ENCODE peak calls at places on chromosome 2, in four cellular contexts. One of them, this sample, is unnamed. For H3K27me3, the result is how much of the 10 kb centered on the place peaks cover.

GRCh38 chr2:135963841-135964240 is 21.6 kb downstream of the DARS1 start:
- DNase-seq in neural progenitor cell: no peak
- DNase-seq in CD4-positive, alpha-beta T cell: no peak
- DNase-seq in adrenal gland: no peak
- DNase-seq in this sample: no peak

GRCh38 chr2:177604291-177605065 is 211.9 kb downstream of the AGPS start:
- DNase-seq in neural progenitor cell: peak
- DNase-seq in CD4-positive, alpha-beta T cell: no peak
- DNase-seq in adrenal gland: peak
- DNase-seq in this sample: no peak

GRCh38 chr2:235070063-235070706 is 118.4 kb downstream of the SH3BP4 start:
- DNase-seq in CD4-positive, alpha-beta T cell: no peak
- DNase-seq in adrenal gland: no peak
- DNase-seq in neural progenitor cell: peak
- DNase-seq in this sample: no peak

GRCh38 chr2:151833984-151834383 is 5.8 kb upstream of the ARL5A start:
- DNase-seq in CD4-positive, alpha-beta T cell: no peak
- DNase-seq in adrenal gland: no peak
- DNase-seq in neural progenitor cell: no peak
- DNase-seq in this sample: no peak

GRCh38 chr2:121335294-121336290 is 50.6 kb upstream of the TFCP2L1 start:
- DNase-seq in adrenal gland: no peak
- DNase-seq in neural progenitor cell: no peak
- DNase-seq in CD4-positive, alpha-beta T cell: no peak
- DNase-seq in this sample: no peak

GRCh38 chr2:207744451-207744850 is 25.3 kb downstream of the FZD5 start:
- DNase-seq in neural progenitor cell: no peak
- DNase-seq in adrenal gland: no peak
- DNase-seq in CD4-positive, alpha-beta T cell: no peak
- DNase-seq in this sample: no peak

GRCh38 chr2:173427887-173428683 is 73.4 kb downstream of the CDCA7 start:
- DNase-seq in adrenal gland: no peak
- DNase-seq in CD4-positive, alpha-beta T cell: no peak
- DNase-seq in neural progenitor cell: no peak
- DNase-seq in this sample: peak

GRCh38 chr2:11630855-11631254 is 39.1 kb downstream of the NTSR2 start:
- DNase-seq in CD4-positive, alpha-beta T cell: no peak
- DNase-seq in neural progenitor cell: no peak
- DNase-seq in adrenal gland: no peak
- DNase-seq in this sample: peak

GRCh38 chr2:77862120-77862519 is 339.9 kb upstream of the LRRTM4 start:
- DNase-seq in CD4-positive, alpha-beta T cell: no peak
- DNase-seq in neural progenitor cell: no peak
- DNase-seq in adrenal gland: no peak
- DNase-seq in this sample: no peak

GRCh38 chr2:80461505-80462197 is 157.1 kb upstream of the LRRTM1 start:
- DNase-seq in adrenal gland: no peak
- DNase-seq in CD4-positive, alpha-beta T cell: no peak
- DNase-seq in neural progenitor cell: peak
- DNase-seq in this sample: no peak

GRCh38 chr2:237643582-237643981 is 16.2 kb downstream of the LRRFIP1 start:
- DNase-seq in neural progenitor cell: no peak
- DNase-seq in adrenal gland: no peak
- DNase-seq in CD4-positive, alpha-beta T cell: no peak
- DNase-seq in this sample: no peak

GRCh38 chr2:158457826-158458616 is 1.3 kb downstream of the PKP4 start:
- DNase-seq in neural progenitor cell: peak
- DNase-seq in adrenal gland: peak
- DNase-seq in CD4-positive, alpha-beta T cell: peak
- DNase-seq in this sample: no peak

GRCh38 chr2:190891370-190891769 is 10.7 kb downstream of the GLS start:
- DNase-seq in adrenal gland: no peak
- DNase-seq in neural progenitor cell: no peak
- DNase-seq in CD4-positive, alpha-beta T cell: no peak
- DNase-seq in this sample: no peak

GRCh38 chr2:220191031-220191430 is 563.6 kb downstream of the SLC4A3 start:
- DNase-seq in CD4-positive, alpha-beta T cell: no peak
- DNase-seq in adrenal gland: no peak
- DNase-seq in neural progenitor cell: no peak
- DNase-seq in this sample: no peak

GRCh38 chr2:10267551-10268465 is 34.9 kb upstream of the HPCAL1 start:
- DNase-seq in CD4-positive, alpha-beta T cell: no peak
- DNase-seq in neural progenitor cell: peak
- DNase-seq in adrenal gland: no peak
- DNase-seq in this sample: peak

GRCh38 chr2:237967463-237967871 is 653 bp downstream of the UBE2F start:
- DNase-seq in CD4-positive, alpha-beta T cell: no peak
- DNase-seq in adrenal gland: peak
- DNase-seq in neural progenitor cell: peak
- DNase-seq in this sample: peak

GRCh38 chr2:65545818-65546217 is 113.4 kb upstream of the SPRED2 start:
- DNase-seq in CD4-positive, alpha-beta T cell: no peak
- DNase-seq in adrenal gland: no peak
- DNase-seq in neural progenitor cell: no peak
- DNase-seq in this sample: no peak

GRCh38 chr2:232339121-232340081 is 39.1 kb upstream of the ALPP start:
- DNase-seq in adrenal gland: no peak
- DNase-seq in CD4-positive, alpha-beta T cell: no peak
- DNase-seq in neural progenitor cell: no peak
- DNase-seq in this sample: peak

GRCh38 chr2:51013060-51013746 is 18.7 kb downstream of the NRXN1 start:
- DNase-seq in CD4-positive, alpha-beta T cell: no peak
- DNase-seq in neural progenitor cell: peak
- DNase-seq in adrenal gland: no peak
- DNase-seq in this sample: peak

GRCh38 chr2:117232305-117232704 is 582.2 kb upstream of the DDX18 start:
- DNase-seq in neural progenitor cell: no peak
- DNase-seq in adrenal gland: no peak
- DNase-seq in CD4-positive, alpha-beta T cell: no peak
- DNase-seq in this sample: no peak

GRCh38 chr2:227376911-227377396 is 2.2 kb downstream of the TM4SF20 start:
- DNase-seq in neural progenitor cell: no peak
- DNase-seq in adrenal gland: peak
- DNase-seq in CD4-positive, alpha-beta T cell: no peak
- DNase-seq in this sample: no peak

GRCh38 chr2:134460583-134460998 is 206.7 kb downstream of the MGAT5 start:
- DNase-seq in CD4-positive, alpha-beta T cell: no peak
- DNase-seq in neural progenitor cell: peak
- DNase-seq in adrenal gland: peak
- DNase-seq in this sample: no peak

GRCh38 chr2:230868947-230869690 is 4.4 kb downstream of the ITM2C start:
- DNase-seq in neural progenitor cell: peak
- DNase-seq in adrenal gland: no peak
- DNase-seq in CD4-positive, alpha-beta T cell: no peak
- DNase-seq in this sample: no peak

GRCh38 chr2:9800639-9800974 is 42.7 kb upstream of the TAF1B start:
- DNase-seq in adrenal gland: no peak
- DNase-seq in neural progenitor cell: no peak
- DNase-seq in CD4-positive, alpha-beta T cell: no peak
- DNase-seq in this sample: peak

GRCh38 chr2:238874330-238875050 is 26.6 kb downstream of the TWIST2 start:
- DNase-seq in adrenal gland: no peak
- DNase-seq in neural progenitor cell: no peak
- DNase-seq in CD4-positive, alpha-beta T cell: no peak
- DNase-seq in this sample: no peak

GRCh38 chr2:195458936-195459335 is 198.1 kb upstream of the SLC39A10 start:
- DNase-seq in adrenal gland: no peak
- DNase-seq in CD4-positive, alpha-beta T cell: no peak
- DNase-seq in neural progenitor cell: no peak
- DNase-seq in this sample: no peak

GRCh38 chr2:39510087-39510486 is 73.0 kb upstream of the MAP4K3 start:
- DNase-seq in adrenal gland: no peak
- DNase-seq in neural progenitor cell: no peak
- DNase-seq in CD4-positive, alpha-beta T cell: no peak
- DNase-seq in this sample: no peak

GRCh38 chr2:101307950-101308431 is 510 bp downstream of the RNF149 start:
- DNase-seq in CD4-positive, alpha-beta T cell: peak
- DNase-seq in adrenal gland: peak
- DNase-seq in neural progenitor cell: peak
- DNase-seq in this sample: peak

GRCh38 chr2:90069290-90069894 is 1377.9 kb downstream of the RPIA start:
- DNase-seq in CD4-positive, alpha-beta T cell: no peak
- DNase-seq in neural progenitor cell: no peak
- DNase-seq in adrenal gland: peak
- DNase-seq in this sample: no peak

GRCh38 chr2:128441341-128442052 is 122.8 kb upstream of the HS6ST1 start:
- DNase-seq in neural progenitor cell: no peak
- DNase-seq in adrenal gland: no peak
- DNase-seq in CD4-positive, alpha-beta T cell: no peak
- DNase-seq in this sample: no peak

GRCh38 chr2:239625913-239626734 is 225.3 kb upstream of the HDAC4 start:
- DNase-seq in neural progenitor cell: no peak
- DNase-seq in CD4-positive, alpha-beta T cell: no peak
- DNase-seq in adrenal gland: no peak
- DNase-seq in this sample: no peak

GRCh38 chr2:196316050-196316430 is 144.7 kb upstream of the STK17B start:
- DNase-seq in neural progenitor cell: no peak
- DNase-seq in CD4-positive, alpha-beta T cell: no peak
- DNase-seq in adrenal gland: no peak
- DNase-seq in this sample: no peak

GRCh38 chr2:10007921-10008808 is 35.2 kb upstream of the KLF11 start:
- DNase-seq in neural progenitor cell: no peak
- DNase-seq in CD4-positive, alpha-beta T cell: no peak
- DNase-seq in adrenal gland: no peak
- DNase-seq in this sample: peak

GRCh38 chr2:101311390-101312019 is 3.0 kb upstream of the RNF149 start:
- DNase-seq in CD4-positive, alpha-beta T cell: no peak
- DNase-seq in neural progenitor cell: no peak
- DNase-seq in adrenal gland: peak
- DNase-seq in this sample: no peak

GRCh38 chr2:18047114-18047695 is 168.7 kb downstream of the KCNS3 start:
- DNase-seq in adrenal gland: no peak
- DNase-seq in neural progenitor cell: no peak
- DNase-seq in CD4-positive, alpha-beta T cell: no peak
- DNase-seq in this sample: no peak

DNA sequence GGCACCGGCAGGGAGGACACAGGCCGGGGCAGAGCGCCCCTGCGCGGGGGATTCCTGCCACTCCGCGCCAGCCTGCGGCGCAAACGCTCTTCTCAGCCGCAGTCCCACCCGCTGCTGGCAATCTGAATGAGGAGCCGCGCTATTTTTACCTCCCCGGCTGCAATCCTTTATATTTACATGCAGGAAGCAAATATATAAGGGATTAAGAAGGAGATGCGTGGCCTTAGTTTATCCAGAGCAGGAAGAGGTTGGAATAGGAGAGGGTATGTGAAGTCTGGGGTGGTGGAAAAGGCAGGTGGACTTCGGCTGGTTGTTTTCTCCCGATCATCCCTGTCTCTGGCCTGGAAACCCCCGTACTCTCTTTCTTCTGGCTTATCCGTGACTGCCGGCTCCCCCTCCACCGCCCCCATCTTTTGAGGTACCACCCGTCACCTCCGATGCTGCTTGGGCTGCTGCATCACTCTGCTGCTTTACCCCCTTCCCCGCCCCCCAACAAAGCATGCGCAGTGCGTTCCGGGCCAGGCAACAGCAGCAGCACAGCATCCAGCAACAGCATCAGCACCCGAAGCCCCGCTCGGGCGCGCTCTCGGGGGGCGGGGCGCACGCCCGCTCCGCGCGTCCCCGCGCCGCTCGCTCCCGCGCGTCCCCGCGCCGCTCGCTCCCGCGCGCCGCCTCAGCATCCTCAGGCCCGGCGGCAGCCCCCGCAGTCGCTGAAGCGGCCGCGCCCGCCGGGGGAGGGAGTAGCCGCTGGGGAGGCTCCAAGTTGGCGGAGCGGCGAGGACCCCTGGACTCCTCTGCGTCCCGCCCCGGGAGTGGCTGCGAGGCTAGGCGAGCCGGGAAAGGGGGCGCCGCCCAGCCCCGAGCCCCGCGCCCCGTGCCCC is at the start of gene ADAM23:
- DNase-seq in adrenal gland: peak
- DNase-seq in neural progenitor cell: peak
- DNase-seq in CD4-positive, alpha-beta T cell: peak
- DNase-seq in this sample: peak
- H3K27me3 ChIP-seq in adrenal gland: under half
- H3K27me3 ChIP-seq in neural progenitor cell: under half
- H3K27me3 ChIP-seq in CD4-positive, alpha-beta T cell: half or more
- H3K27me3 ChIP-seq in this sample: under half

GRCh38 chr2:111061192-111061591 is 59.5 kb upstream of the BCL2L11 start:
- DNase-seq in neural progenitor cell: no peak
- DNase-seq in adrenal gland: no peak
- DNase-seq in CD4-positive, alpha-beta T cell: no peak
- DNase-seq in this sample: no peak

GRCh38 chr2:111062417-111062816 is 58.3 kb upstream of the BCL2L11 start:
- DNase-seq in neural progenitor cell: no peak
- DNase-seq in CD4-positive, alpha-beta T cell: no peak
- DNase-seq in adrenal gland: no peak
- DNase-seq in this sample: no peak

GRCh38 chr2:111068435-111069058 is 52.2 kb upstream of the BCL2L11 start:
- DNase-seq in adrenal gland: no peak
- DNase-seq in CD4-positive, alpha-beta T cell: no peak
- DNase-seq in neural progenitor cell: no peak
- DNase-seq in this sample: no peak

GRCh38 chr2:111069722-111070121 is 51.0 kb upstream of the BCL2L11 start:
- DNase-seq in CD4-positive, alpha-beta T cell: no peak
- DNase-seq in adrenal gland: no peak
- DNase-seq in neural progenitor cell: no peak
- DNase-seq in this sample: no peak

DNA sequence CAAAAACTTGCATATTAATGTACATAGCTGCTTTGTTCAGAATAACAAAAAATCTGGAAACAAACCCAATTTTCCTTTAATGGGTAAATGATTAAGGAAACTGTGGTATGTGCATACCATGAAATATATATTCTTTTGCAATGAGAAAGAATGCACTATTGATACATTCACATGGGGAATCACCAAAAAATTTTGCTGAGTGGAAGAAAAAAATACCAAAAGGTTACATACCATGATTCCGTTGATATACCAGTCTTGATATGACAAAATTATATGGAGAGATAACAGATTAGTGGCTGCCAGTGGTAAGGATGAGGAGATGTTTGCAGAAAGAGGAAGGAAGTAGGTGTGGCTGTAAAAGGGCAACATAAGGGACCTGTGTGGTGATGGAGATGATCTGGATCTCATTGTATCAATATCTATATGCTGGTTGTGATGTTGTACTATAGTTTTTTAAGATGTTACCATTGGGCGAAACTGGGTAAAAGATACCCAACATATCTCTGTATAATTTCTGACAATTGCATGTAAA is 54.6 kb upstream of the BCL2L11 start:
- DNase-seq in CD4-positive, alpha-beta T cell: no peak
- DNase-seq in adrenal gland: no peak
- DNase-seq in neural progenitor cell: no peak
- DNase-seq in this sample: no peak
- H3K27me3 ChIP-seq in CD4-positive, alpha-beta T cell: under half
- H3K27me3 ChIP-seq in adrenal gland: under half
- H3K27me3 ChIP-seq in neural progenitor cell: under half
- H3K27me3 ChIP-seq in this sample: under half

GRCh38 chr2:219027511-219028055 is 13.7 kb downstream of the CFAP65 start:
- DNase-seq in neural progenitor cell: no peak
- DNase-seq in CD4-positive, alpha-beta T cell: no peak
- DNase-seq in adrenal gland: no peak
- DNase-seq in this sample: no peak
- H3K27me3 ChIP-seq in neural progenitor cell: under half
- H3K27me3 ChIP-seq in CD4-positive, alpha-beta T cell: under half
- H3K27me3 ChIP-seq in adrenal gland: under half
- H3K27me3 ChIP-seq in this sample: under half

GRCh38 chr2:156332452-156333273 is at the start of gene NR4A2:
- DNase-seq in CD4-positive, alpha-beta T cell: peak
- DNase-seq in adrenal gland: peak
- DNase-seq in neural progenitor cell: peak
- DNase-seq in this sample: peak
- H3K27me3 ChIP-seq in CD4-positive, alpha-beta T cell: under half
- H3K27me3 ChIP-seq in adrenal gland: under half
- H3K27me3 ChIP-seq in neural progenitor cell: half or more
- H3K27me3 ChIP-seq in this sample: under half